ENCODE peak calls at places on chromosomes 16 and 17, in ten cellular contexts. Y is Calu3; W is right lobe of liver; J is activated gamma-delta T cell treated with anti-CD3 and anti-CD28 coated beads, Interleukin-2, amount 50 U/mL, for 16 hours; R is NCI-H146; Q is CD4-positive, CD25-positive, alpha-beta regulatory T cell; G is MCF 10A; L is NCI-H748 treated with DMSO at 0.1 percent for 48 hours; M is NCI-H446; D is A549. Z is an unnamed sample.

GRCh38 chr16:8200839-8201238 is 389.5 kb downstream of the TMEM114 start:
- DNase-seq in L (no peak), W (no peak), D (no peak), J (no peak), Y (no peak), R (no peak), M (no peak), G (no peak), Q (no peak), Z (no peak)

GRCh38 chr16:9138731-9139501 is 47.5 kb downstream of the HAPSTR1 start:
- DNase-seq in Y (peak), L (peak), J (peak), W (peak), M (peak), D (peak), R (peak), Q (peak), G (peak), Z (peak)

GRCh38 chr17:18321309-18321708 is 6.2 kb downstream of the SMCR8 start:
- DNase-seq in G (no peak), J (no peak), Y (no peak), D (peak), R (no peak), M (no peak), L (no peak), Q (no peak), W (no peak), Z (no peak)

GRCh38 chr17:68435876-68436842 is 21.1 kb downstream of the WIPI1 start:
- DNase-seq in Y (peak), W (peak), R (peak), J (peak), L (peak), D (peak), G (peak), M (peak), Q (peak), Z (peak)

GRCh38 chr16:88769617-88770458 is 15.2 kb downstream of the PIEZO1 start:
- DNase-seq in J (no peak), W (no peak), R (peak), M (no peak), D (peak), L (no peak), G (no peak), Q (peak), Y (no peak), Z (no peak)

GRCh38 chr17:34716291-34716690 is 136.9 kb downstream of the TMEM132E start:
- DNase-seq in R (no peak), D (no peak), M (no peak), Y (no peak), Q (no peak), L (no peak), J (no peak), W (peak), G (no peak), Z (no peak)

GRCh38 chr16:87581867-87582220 is 20.5 kb upstream of the JPH3 start:
- DNase-seq in G (peak), D (peak), W (no peak), Y (peak), M (no peak), R (no peak), L (no peak), J (no peak), Q (no peak), Z (peak)

GRCh38 chr17:19766421-19767270 is 18.5 kb upstream of the ALDH3A1 start:
- DNase-seq in Y (peak), D (peak), Q (peak), W (peak), L (peak), R (peak), G (peak), M (peak), J (peak), Z (peak)

GRCh38 chr17:7588553-7589203 is 1.2 kb downstream of the SOX15 start:
- DNase-seq in Y (no peak), M (no peak), G (peak), W (no peak), D (no peak), J (no peak), L (no peak), R (no peak), Q (no peak), Z (no peak)

GRCh38 chr16:80614908-80615696 is 74.3 kb downstream of the DYNLRB2 start:
- DNase-seq in W (no peak), Q (no peak), J (no peak), L (no peak), G (peak), R (no peak), D (peak), M (no peak), Y (no peak), Z (no peak)

GRCh38 chr16:24007934-24008333 is 172.2 kb downstream of the PRKCB start:
- DNase-seq in W (no peak), R (no peak), D (no peak), M (no peak), Q (no peak), G (no peak), L (no peak), J (no peak), Y (no peak), Z (no peak)

GRCh38 chr17:61139219-61139618 is 260.4 kb upstream of the TBX2 start:
- DNase-seq in J (peak), Q (peak), W (no peak), G (peak), L (no peak), Y (no peak), D (no peak), M (no peak), R (no peak), Z (no peak)

GRCh38 chr16:68993885-68994284 is 111.6 kb upstream of the HAS3 start:
- DNase-seq in J (no peak), Q (no peak), W (no peak), M (no peak), D (peak), R (no peak), Y (peak), G (peak), L (no peak), Z (no peak)

GRCh38 chr17:66507103-66507923 is 204.9 kb downstream of the PRKCA start:
- DNase-seq in J (no peak), G (peak), Q (peak), W (peak), Y (no peak), L (no peak), M (no peak), R (no peak), D (peak), Z (no peak)

GRCh38 chr17:75152971-75153853 is 1.1 kb downstream of the JPT1 start:
- DNase-seq in J (no peak), D (peak), M (peak), W (no peak), R (peak), Q (peak), L (peak), G (peak), Y (peak), Z (no peak)

GRCh38 chr16:75614247-75614897 is 8.7 kb downstream of the ADAT1 start:
- DNase-seq in L (no peak), D (no peak), M (no peak), G (no peak), Y (no peak), Q (no peak), W (no peak), J (no peak), R (no peak), Z (no peak)

GRCh38 chr17:80899402-80900268 is 92.0 kb upstream of the CHMP6 start:
- DNase-seq in M (no peak), L (no peak), G (peak), Q (peak), R (peak), J (peak), D (peak), Y (peak), W (peak), Z (no peak)

GRCh38 chr16:85894266-85894665 is 4.7 kb upstream of the IRF8 start:
- DNase-seq in L (no peak), W (peak), M (no peak), Y (peak), D (peak), G (peak), Q (no peak), R (no peak), J (no peak), Z (no peak)

GRCh38 chr17:55702150-55702549 is 20.5 kb downstream of the TMEM100 start:
- DNase-seq in D (no peak), Q (no peak), J (no peak), L (no peak), G (no peak), Y (no peak), M (no peak), R (no peak), W (no peak), Z (no peak)

GRCh38 chr17:17059301-17059890 is 17.1 kb downstream of the MPRIP start:
- DNase-seq in L (no peak), Y (no peak), D (no peak), G (no peak), R (no peak), Q (no peak), M (no peak), W (peak), J (no peak), Z (peak)

GRCh38 chr17:45325810-45326209 is 9.0 kb upstream of the MAP3K14 start:
- DNase-seq in Y (no peak), J (no peak), L (no peak), R (no peak), W (no peak), M (no peak), Q (no peak), D (no peak), G (no peak), Z (peak)

GRCh38 chr16:3810198-3810664 is 70.3 kb downstream of the CREBBP start:
- DNase-seq in R (no peak), G (no peak), Y (no peak), L (no peak), J (no peak), Q (no peak), D (no peak), M (no peak), W (no peak), Z (no peak)

GRCh38 chr16:84155226-84155625 is 10.1 kb downstream of the DNAAF1 start:
- DNase-seq in G (no peak), D (no peak), R (no peak), M (no peak), W (no peak), J (no peak), Y (no peak), Q (no peak), L (no peak), Z (no peak)

GRCh38 chr16:72946474-72947194 is 101.3 kb downstream of the ZFHX3 start:
- DNase-seq in J (no peak), W (peak), M (no peak), R (no peak), G (no peak), D (no peak), Q (no peak), Y (no peak), L (no peak), Z (no peak)

GRCh38 chr16:48223490-48223889 is 20.6 kb upstream of the LONP2 start:
- DNase-seq in W (no peak), D (no peak), Q (no peak), G (no peak), J (no peak), L (no peak), M (no peak), Y (no peak), R (no peak), Z (no peak)

GRCh38 chr17:74137416-74137815 is 66.1 kb upstream of the RPL38 start:
- DNase-seq in L (no peak), W (no peak), D (no peak), J (no peak), Y (no peak), M (no peak), Q (no peak), R (no peak), G (no peak), Z (no peak)

GRCh38 chr17:82892869-82893565 is 53.2 kb upstream of the ZNF750 start:
- DNase-seq in G (no peak), J (peak), R (no peak), L (no peak), D (no peak), M (no peak), Y (no peak), Q (peak), W (no peak), Z (no peak)

GRCh38 chr16:87409153-87409552 is 17.0 kb downstream of the MAP1LC3B start:
- DNase-seq in W (no peak), M (no peak), L (no peak), Y (no peak), R (no peak), J (no peak), Q (no peak), D (no peak), G (no peak), Z (no peak)

GRCh38 chr17:67477687-67478086 is 100.6 kb downstream of the PITPNC1 start:
- DNase-seq in Q (peak), D (no peak), W (no peak), M (no peak), Y (no peak), G (peak), R (no peak), J (peak), L (no peak), Z (no peak)

GRCh38 chr16:78211951-78212350 is 112.5 kb downstream of the WWOX start:
- DNase-seq in D (peak), G (peak), L (peak), M (no peak), Y (peak), W (no peak), J (no peak), Q (no peak), R (no peak), Z (no peak)

GRCh38 chr17:29561541-29562517 is 5.0 kb downstream of the ABHD15 start:
- DNase-seq in R (no peak), J (no peak), W (no peak), L (no peak), Y (no peak), M (no peak), G (no peak), D (no peak), Q (no peak), Z (no peak)

Z was measured in cardiac septum.